ENCODE peak calls at places on chromosomes 4 and X, in five cellular contexts. One of them, this sample, is unnamed.

GRCh38 chr4:57405359-57405758 is 295.2 kb upstream of the IGFBP7 start:
- DNase-seq in fibroblast of mammary gland: no peak
- DNase-seq in brain microvascular endothelial cell: no peak
- DNase-seq in upper lobe of right lung: no peak
- DNase-seq in coronary artery: no peak
- DNase-seq in this sample: peak

GRCh38 chr4:94621491-94622080 is 136.2 kb upstream of the BMPR1B start:
- DNase-seq in upper lobe of right lung: no peak
- DNase-seq in brain microvascular endothelial cell: peak
- DNase-seq in coronary artery: no peak
- DNase-seq in fibroblast of mammary gland: peak
- DNase-seq in this sample: peak

GRCh38 chr4:20592666-20593065 is 107.6 kb upstream of the PACRGL start:
- DNase-seq in coronary artery: no peak
- DNase-seq in fibroblast of mammary gland: peak
- DNase-seq in upper lobe of right lung: no peak
- DNase-seq in brain microvascular endothelial cell: no peak
- DNase-seq in this sample: peak

GRCh38 chr4:25549413-25549812 is 106.2 kb upstream of the SLC34A2 start:
- DNase-seq in fibroblast of mammary gland: no peak
- DNase-seq in brain microvascular endothelial cell: no peak
- DNase-seq in upper lobe of right lung: no peak
- DNase-seq in coronary artery: no peak
- DNase-seq in this sample: no peak

GRCh38 chr4:54550415-54551171 is 107.2 kb upstream of the KIT start:
- DNase-seq in coronary artery: no peak
- DNase-seq in fibroblast of mammary gland: peak
- DNase-seq in upper lobe of right lung: no peak
- DNase-seq in brain microvascular endothelial cell: peak
- DNase-seq in this sample: peak

GRCh38 chrX:48665991-48666390 is 17.6 kb upstream of the WAS start:
- DNase-seq in brain microvascular endothelial cell: peak
- DNase-seq in coronary artery: no peak
- DNase-seq in upper lobe of right lung: no peak
- DNase-seq in fibroblast of mammary gland: peak
- DNase-seq in this sample: peak

GRCh38 chrX:93673869-93674271 is at the start of gene FAM133A:
- DNase-seq in upper lobe of right lung: no peak
- DNase-seq in fibroblast of mammary gland: peak
- DNase-seq in coronary artery: no peak
- DNase-seq in brain microvascular endothelial cell: no peak
- DNase-seq in this sample: no peak

GRCh38 chr4:45795165-45795564 is 328.7 kb downstream of the GABRG1 start:
- DNase-seq in brain microvascular endothelial cell: no peak
- DNase-seq in fibroblast of mammary gland: no peak
- DNase-seq in upper lobe of right lung: no peak
- DNase-seq in coronary artery: no peak
- DNase-seq in this sample: no peak

GRCh38 chr4:151644625-151645024 is 116.2 kb downstream of the GATB start:
- DNase-seq in upper lobe of right lung: no peak
- DNase-seq in fibroblast of mammary gland: no peak
- DNase-seq in coronary artery: no peak
- DNase-seq in brain microvascular endothelial cell: no peak
- DNase-seq in this sample: no peak

GRCh38 chr4:2785613-2786012 is 7.3 kb upstream of the SH3BP2 start:
- DNase-seq in brain microvascular endothelial cell: no peak
- DNase-seq in fibroblast of mammary gland: no peak
- DNase-seq in upper lobe of right lung: no peak
- DNase-seq in coronary artery: peak
- DNase-seq in this sample: no peak

GRCh38 chrX:153556767-153557166 is 39.3 kb downstream of the ATP2B3 start:
- DNase-seq in fibroblast of mammary gland: no peak
- DNase-seq in brain microvascular endothelial cell: no peak
- DNase-seq in upper lobe of right lung: no peak
- DNase-seq in coronary artery: no peak
- DNase-seq in this sample: no peak

DNA sequence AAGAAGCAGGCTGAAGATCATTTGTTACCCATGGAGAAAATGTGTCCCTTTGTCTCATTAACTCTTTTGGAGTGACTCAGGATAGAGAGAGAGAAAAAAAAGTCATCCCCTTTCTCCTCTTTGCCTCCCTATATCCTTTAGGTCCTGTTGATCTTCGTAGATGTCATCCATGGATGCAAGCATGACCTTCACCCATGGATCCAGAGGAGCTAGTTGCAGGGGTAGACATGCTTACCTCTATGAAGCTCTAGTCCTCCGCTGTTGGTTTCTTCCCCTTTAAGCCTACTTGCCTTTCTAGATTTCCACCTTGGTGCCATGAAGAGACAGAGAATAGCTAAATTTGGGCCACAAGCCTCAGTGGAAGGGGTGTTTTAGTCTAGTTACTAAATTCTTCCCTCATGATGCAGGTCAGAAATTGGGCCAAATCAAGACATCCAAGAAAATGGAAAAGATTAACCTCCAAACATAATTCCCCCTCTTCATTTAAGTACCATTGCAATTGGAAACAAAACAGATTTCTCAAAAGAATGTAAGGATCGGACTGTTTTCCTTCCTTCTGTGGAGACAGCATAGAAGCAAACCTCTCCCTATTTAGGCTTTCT is 178.4 kb downstream of the TECRL start:
- DNase-seq in fibroblast of mammary gland: peak
- DNase-seq in coronary artery: no peak
- DNase-seq in brain microvascular endothelial cell: no peak
- DNase-seq in upper lobe of right lung: no peak
- DNase-seq in this sample: no peak
- H3K4me3 ChIP-seq in fibroblast of mammary gland: no peak
- H3K4me3 ChIP-seq in coronary artery: no peak
- H3K4me3 ChIP-seq in brain microvascular endothelial cell: no peak
- H3K4me3 ChIP-seq in upper lobe of right lung: no peak
- H3K4me3 ChIP-seq in this sample: no peak

DNA sequence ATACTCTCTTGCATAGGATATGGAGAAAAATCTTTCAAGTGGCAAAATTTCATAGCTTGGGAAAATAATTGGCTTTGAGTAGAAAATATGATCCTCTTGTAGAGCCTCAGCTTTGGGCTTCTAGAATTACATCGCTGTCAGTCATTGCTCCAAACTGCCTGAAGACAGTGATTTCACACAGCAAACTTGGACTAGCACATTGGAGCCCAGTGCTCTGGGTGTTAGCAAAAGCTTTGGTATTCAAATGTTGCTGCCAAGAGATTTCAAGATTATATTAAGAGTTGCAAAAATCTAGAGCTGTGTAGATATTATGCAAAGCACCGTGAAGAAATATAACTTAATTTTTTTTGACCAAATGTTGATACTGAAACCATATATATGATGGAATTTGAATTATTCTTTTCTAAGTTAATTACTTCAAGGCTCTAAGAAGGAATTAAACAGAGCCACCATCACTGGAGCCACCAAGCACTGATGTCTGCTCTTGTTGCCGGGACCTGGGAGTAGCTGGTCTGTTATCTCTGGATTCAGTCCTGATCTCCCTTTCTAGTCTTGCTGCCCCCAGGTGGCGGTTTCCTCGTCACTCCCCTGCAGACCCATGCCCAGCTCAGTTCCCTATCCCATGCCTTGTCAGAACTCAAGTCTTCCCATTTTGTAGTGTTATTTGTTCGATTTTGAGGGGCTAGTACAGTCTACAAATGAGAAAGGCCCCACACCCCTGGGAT is 260.7 kb upstream of the SFRP2 start:
- DNase-seq in fibroblast of mammary gland: peak
- DNase-seq in coronary artery: no peak
- DNase-seq in brain microvascular endothelial cell: peak
- DNase-seq in upper lobe of right lung: no peak
- DNase-seq in this sample: peak
- TF ChIP-seq CTCF in fibroblast of mammary gland: peak
- TF ChIP-seq CTCF in coronary artery: no peak
- TF ChIP-seq CTCF in brain microvascular endothelial cell: no peak
- TF ChIP-seq CTCF in upper lobe of right lung: peak
- TF ChIP-seq CTCF in this sample: no peak

GRCh38 chr4:68691186-68691585 is 20.7 kb upstream of the UGT2B15 start:
- DNase-seq in brain microvascular endothelial cell: no peak
- DNase-seq in fibroblast of mammary gland: no peak
- DNase-seq in coronary artery: no peak
- DNase-seq in upper lobe of right lung: no peak
- DNase-seq in this sample: no peak

GRCh38 chr4:68693325-68694075 is 23.0 kb upstream of the UGT2B15 start:
- DNase-seq in fibroblast of mammary gland: no peak
- DNase-seq in coronary artery: no peak
- DNase-seq in brain microvascular endothelial cell: no peak
- DNase-seq in upper lobe of right lung: no peak
- DNase-seq in this sample: no peak
- H3K4me3 ChIP-seq in fibroblast of mammary gland: no peak
- H3K4me3 ChIP-seq in coronary artery: no peak
- H3K4me3 ChIP-seq in brain microvascular endothelial cell: no peak
- H3K4me3 ChIP-seq in upper lobe of right lung: no peak
- H3K4me3 ChIP-seq in this sample: no peak

GRCh38 chr4:149972407-149972806 is 105.8 kb upstream of the DCLK2 start:
- DNase-seq in upper lobe of right lung: no peak
- DNase-seq in coronary artery: no peak
- DNase-seq in fibroblast of mammary gland: peak
- DNase-seq in brain microvascular endothelial cell: no peak
- DNase-seq in this sample: no peak

GRCh38 chr4:149973181-149973580 is 105.1 kb upstream of the DCLK2 start:
- DNase-seq in fibroblast of mammary gland: no peak
- DNase-seq in upper lobe of right lung: no peak
- DNase-seq in brain microvascular endothelial cell: no peak
- DNase-seq in coronary artery: no peak
- DNase-seq in this sample: no peak

GRCh38 chr4:149980941-149981340 is 97.3 kb upstream of the DCLK2 start:
- DNase-seq in brain microvascular endothelial cell: peak
- DNase-seq in upper lobe of right lung: no peak
- DNase-seq in coronary artery: no peak
- DNase-seq in fibroblast of mammary gland: peak
- DNase-seq in this sample: peak

GRCh38 chr4:149980125-149980682 is 98.0 kb upstream of the DCLK2 start:
- DNase-seq in coronary artery: no peak
- DNase-seq in brain microvascular endothelial cell: no peak
- DNase-seq in fibroblast of mammary gland: no peak
- DNase-seq in upper lobe of right lung: no peak
- DNase-seq in this sample: no peak

DNA sequence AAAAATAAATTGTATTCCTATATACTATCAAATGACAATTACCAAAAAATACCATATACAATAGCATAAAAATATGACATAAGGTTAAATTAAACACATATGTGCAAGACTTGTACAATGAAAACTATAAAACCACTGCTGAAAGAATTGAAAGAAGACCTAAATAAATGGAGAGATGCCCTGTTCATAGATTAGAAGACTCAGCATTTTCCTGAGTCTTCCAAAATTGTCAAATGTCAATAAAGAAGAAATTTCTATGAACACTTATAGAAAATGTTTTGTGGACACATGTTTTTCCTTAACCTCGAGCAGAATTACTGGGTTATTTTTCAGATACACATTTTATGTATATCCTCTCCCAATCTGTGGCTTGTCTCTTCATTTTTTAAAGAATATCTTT is 103.1 kb upstream of the DCLK2 start:
- DNase-seq in coronary artery: no peak
- DNase-seq in brain microvascular endothelial cell: no peak
- DNase-seq in fibroblast of mammary gland: no peak
- DNase-seq in upper lobe of right lung: no peak
- DNase-seq in this sample: no peak
- TF ChIP-seq CTCF in coronary artery: no peak
- TF ChIP-seq CTCF in brain microvascular endothelial cell: no peak
- TF ChIP-seq CTCF in fibroblast of mammary gland: no peak
- TF ChIP-seq CTCF in upper lobe of right lung: no peak
- TF ChIP-seq CTCF in this sample: no peak